ENCODE peak calls at places on chromosomes 5 and 9, in four cellular contexts. One of them, this sample, is unnamed.

GRCh38 chr9:134725605-134725940 is 84.0 kb downstream of the COL5A1 start:
- DNase-seq in AG20443: no peak
- DNase-seq in M059J: no peak
- DNase-seq in activated naive CD4-positive, alpha-beta T cell treated with anti-CD3 and anti-CD28 coated beads, Interleukin-2, amount 10 ng/mL, durations not matched to agents 7 days and 5 days: no peak
- DNase-seq in this sample: no peak

GRCh38 chr5:141760193-141760592 is 78.2 kb upstream of the ARAP3 start:
- DNase-seq in AG20443: no peak
- DNase-seq in M059J: no peak
- DNase-seq in activated naive CD4-positive, alpha-beta T cell treated with anti-CD3 and anti-CD28 coated beads, Interleukin-2, amount 10 ng/mL, durations not matched to agents 7 days and 5 days: no peak
- DNase-seq in this sample: no peak

GRCh38 chr9:2297771-2298170 is 282.6 kb downstream of the SMARCA2 start:
- DNase-seq in activated naive CD4-positive, alpha-beta T cell treated with anti-CD3 and anti-CD28 coated beads, Interleukin-2, amount 10 ng/mL, durations not matched to agents 7 days and 5 days: no peak
- DNase-seq in AG20443: no peak
- DNase-seq in M059J: no peak
- DNase-seq in this sample: no peak

GRCh38 chr9:89501311-89501898 is 3.5 kb upstream of the SEMA4D start:
- DNase-seq in M059J: no peak
- DNase-seq in AG20443: no peak
- DNase-seq in activated naive CD4-positive, alpha-beta T cell treated with anti-CD3 and anti-CD28 coated beads, Interleukin-2, amount 10 ng/mL, durations not matched to agents 7 days and 5 days: no peak
- DNase-seq in this sample: no peak

GRCh38 chr5:50889790-50890189 is 223.4 kb downstream of the PARP8 start:
- DNase-seq in activated naive CD4-positive, alpha-beta T cell treated with anti-CD3 and anti-CD28 coated beads, Interleukin-2, amount 10 ng/mL, durations not matched to agents 7 days and 5 days: no peak
- DNase-seq in M059J: no peak
- DNase-seq in AG20443: no peak
- DNase-seq in this sample: no peak

GRCh38 chr9:34405719-34406118 is 29.0 kb upstream of the MYORG start:
- DNase-seq in M059J: peak
- DNase-seq in activated naive CD4-positive, alpha-beta T cell treated with anti-CD3 and anti-CD28 coated beads, Interleukin-2, amount 10 ng/mL, durations not matched to agents 7 days and 5 days: no peak
- DNase-seq in AG20443: peak
- DNase-seq in this sample: no peak

GRCh38 chr5:179312557-179313235 is 32.6 kb downstream of the ADAMTS2 start:
- DNase-seq in activated naive CD4-positive, alpha-beta T cell treated with anti-CD3 and anti-CD28 coated beads, Interleukin-2, amount 10 ng/mL, durations not matched to agents 7 days and 5 days: no peak
- DNase-seq in M059J: no peak
- DNase-seq in AG20443: no peak
- DNase-seq in this sample: no peak

GRCh38 chr5:128271859-128272446 is 188.4 kb downstream of the SLC12A2 start:
- DNase-seq in AG20443: no peak
- DNase-seq in activated naive CD4-positive, alpha-beta T cell treated with anti-CD3 and anti-CD28 coated beads, Interleukin-2, amount 10 ng/mL, durations not matched to agents 7 days and 5 days: no peak
- DNase-seq in M059J: peak
- DNase-seq in this sample: no peak

GRCh38 chr5:92518318-92518913 is 1062.6 kb downstream of the NR2F1-AS1 start:
- DNase-seq in activated naive CD4-positive, alpha-beta T cell treated with anti-CD3 and anti-CD28 coated beads, Interleukin-2, amount 10 ng/mL, durations not matched to agents 7 days and 5 days: no peak
- DNase-seq in M059J: peak
- DNase-seq in AG20443: peak
- DNase-seq in this sample: no peak

GRCh38 chr5:170161069-170161468 is 55.4 kb downstream of the FOXI1 start:
- DNase-seq in AG20443: no peak
- DNase-seq in M059J: no peak
- DNase-seq in activated naive CD4-positive, alpha-beta T cell treated with anti-CD3 and anti-CD28 coated beads, Interleukin-2, amount 10 ng/mL, durations not matched to agents 7 days and 5 days: no peak
- DNase-seq in this sample: no peak

GRCh38 chr5:180670586-180671359 is 21.4 kb upstream of the FLT4 start:
- DNase-seq in activated naive CD4-positive, alpha-beta T cell treated with anti-CD3 and anti-CD28 coated beads, Interleukin-2, amount 10 ng/mL, durations not matched to agents 7 days and 5 days: peak
- DNase-seq in AG20443: peak
- DNase-seq in M059J: peak
- DNase-seq in this sample: peak

GRCh38 chr5:133992429-133993151 is 12.2 kb downstream of the VDAC1 start:
- DNase-seq in AG20443: no peak
- DNase-seq in M059J: no peak
- DNase-seq in activated naive CD4-positive, alpha-beta T cell treated with anti-CD3 and anti-CD28 coated beads, Interleukin-2, amount 10 ng/mL, durations not matched to agents 7 days and 5 days: no peak
- DNase-seq in this sample: peak

GRCh38 chr9:89153618-89154017 is 25.0 kb downstream of the SHC3 start:
- DNase-seq in M059J: peak
- DNase-seq in AG20443: peak
- DNase-seq in activated naive CD4-positive, alpha-beta T cell treated with anti-CD3 and anti-CD28 coated beads, Interleukin-2, amount 10 ng/mL, durations not matched to agents 7 days and 5 days: peak
- DNase-seq in this sample: no peak

GRCh38 chr9:89177021-89177400 is 1.6 kb downstream of the SHC3 start:
- DNase-seq in activated naive CD4-positive, alpha-beta T cell treated with anti-CD3 and anti-CD28 coated beads, Interleukin-2, amount 10 ng/mL, durations not matched to agents 7 days and 5 days: no peak
- DNase-seq in AG20443: no peak
- DNase-seq in M059J: peak
- DNase-seq in this sample: no peak

GRCh38 chr9:133246507-133247390 is 28.3 kb downstream of the ABO start:
- DNase-seq in M059J: no peak
- DNase-seq in AG20443: no peak
- DNase-seq in activated naive CD4-positive, alpha-beta T cell treated with anti-CD3 and anti-CD28 coated beads, Interleukin-2, amount 10 ng/mL, durations not matched to agents 7 days and 5 days: no peak
- DNase-seq in this sample: no peak

GRCh38 chr9:28464817-28465216 is 891.5 kb upstream of the C9orf72 start:
- DNase-seq in activated naive CD4-positive, alpha-beta T cell treated with anti-CD3 and anti-CD28 coated beads, Interleukin-2, amount 10 ng/mL, durations not matched to agents 7 days and 5 days: no peak
- DNase-seq in AG20443: no peak
- DNase-seq in M059J: no peak
- DNase-seq in this sample: no peak

GRCh38 chr5:159262859-159263568 is at the start of gene UBLCP1:
- DNase-seq in AG20443: peak
- DNase-seq in activated naive CD4-positive, alpha-beta T cell treated with anti-CD3 and anti-CD28 coated beads, Interleukin-2, amount 10 ng/mL, durations not matched to agents 7 days and 5 days: peak
- DNase-seq in M059J: peak
- DNase-seq in this sample: peak

GRCh38 chr5:22314548-22314947 is 538.6 kb downstream of the CDH12 start:
- DNase-seq in AG20443: no peak
- DNase-seq in activated naive CD4-positive, alpha-beta T cell treated with anti-CD3 and anti-CD28 coated beads, Interleukin-2, amount 10 ng/mL, durations not matched to agents 7 days and 5 days: no peak
- DNase-seq in M059J: no peak
- DNase-seq in this sample: no peak

GRCh38 chr9:68836788-68837187 is 131.7 kb downstream of the PIP5K1B start:
- DNase-seq in M059J: no peak
- DNase-seq in activated naive CD4-positive, alpha-beta T cell treated with anti-CD3 and anti-CD28 coated beads, Interleukin-2, amount 10 ng/mL, durations not matched to agents 7 days and 5 days: no peak
- DNase-seq in AG20443: no peak
- DNase-seq in this sample: no peak

GRCh38 chr5:79886456-79886855 is 104.6 kb downstream of the MTX3 start:
- DNase-seq in M059J: no peak
- DNase-seq in activated naive CD4-positive, alpha-beta T cell treated with anti-CD3 and anti-CD28 coated beads, Interleukin-2, amount 10 ng/mL, durations not matched to agents 7 days and 5 days: no peak
- DNase-seq in AG20443: no peak
- DNase-seq in this sample: no peak

GRCh38 chr9:134234001-134234660 is 69.8 kb upstream of the RNU6ATAC start:
- DNase-seq in M059J: no peak
- DNase-seq in AG20443: no peak
- DNase-seq in activated naive CD4-positive, alpha-beta T cell treated with anti-CD3 and anti-CD28 coated beads, Interleukin-2, amount 10 ng/mL, durations not matched to agents 7 days and 5 days: no peak
- DNase-seq in this sample: no peak

GRCh38 chr5:172429201-172429940 is 25.0 kb downstream of the SH3PXD2B start:
- DNase-seq in AG20443: peak
- DNase-seq in activated naive CD4-positive, alpha-beta T cell treated with anti-CD3 and anti-CD28 coated beads, Interleukin-2, amount 10 ng/mL, durations not matched to agents 7 days and 5 days: no peak
- DNase-seq in M059J: peak
- DNase-seq in this sample: no peak

GRCh38 chr5:23445573-23445972 is 61.8 kb upstream of the PRDM9 start:
- DNase-seq in AG20443: no peak
- DNase-seq in M059J: no peak
- DNase-seq in activated naive CD4-positive, alpha-beta T cell treated with anti-CD3 and anti-CD28 coated beads, Interleukin-2, amount 10 ng/mL, durations not matched to agents 7 days and 5 days: no peak
- DNase-seq in this sample: no peak

GRCh38 chr5:178227138-178227659 is 5.4 kb downstream of the PHYKPL start:
- DNase-seq in M059J: no peak
- DNase-seq in AG20443: no peak
- DNase-seq in activated naive CD4-positive, alpha-beta T cell treated with anti-CD3 and anti-CD28 coated beads, Interleukin-2, amount 10 ng/mL, durations not matched to agents 7 days and 5 days: no peak
- DNase-seq in this sample: no peak

This sample was measured in CD8-positive, alpha-beta memory T cell.